ENCODE peak calls at places on chromosomes 4 and X, in six cellular contexts. One of them, this sample, is unnamed. For H3K4me1 and H3K36me3, the result is how much of the 10 kb centered on the place peaks cover.

GRCh38 chr4:18012807-18013462 is 8.6 kb downstream of the LCORL start:
- DNase-seq in heart left ventricle: no peak
- DNase-seq in cardiac muscle cell: no peak
- DNase-seq in adrenal gland: no peak
- DNase-seq in prostate gland: no peak
- DNase-seq in PC-3: no peak
- DNase-seq in this sample: no peak

GRCh38 chrX:5051831-5052491 is 1176.7 kb downstream of the NLGN4X start:
- DNase-seq in PC-3: peak
- DNase-seq in prostate gland: peak
- DNase-seq in heart left ventricle: peak
- DNase-seq in adrenal gland: peak
- DNase-seq in cardiac muscle cell: peak
- DNase-seq in this sample: no peak

GRCh38 chr4:47623916-47624554 is 139.0 kb downstream of the ATP10D start:
- DNase-seq in PC-3: no peak
- DNase-seq in cardiac muscle cell: no peak
- DNase-seq in prostate gland: no peak
- DNase-seq in adrenal gland: no peak
- DNase-seq in heart left ventricle: no peak
- DNase-seq in this sample: no peak

GRCh38 chrX:14032383-14032782 is 2.7 kb upstream of the GEMIN8 start:
- DNase-seq in cardiac muscle cell: peak
- DNase-seq in heart left ventricle: peak
- DNase-seq in PC-3: peak
- DNase-seq in adrenal gland: peak
- DNase-seq in prostate gland: peak
- DNase-seq in this sample: peak

GRCh38 chrX:74925210-74926088 is at the start of gene NEXMIF:
- DNase-seq in heart left ventricle: peak
- DNase-seq in prostate gland: peak
- DNase-seq in PC-3: peak
- DNase-seq in adrenal gland: peak
- DNase-seq in cardiac muscle cell: peak
- DNase-seq in this sample: no peak

GRCh38 chr4:38034986-38035882 is 75.0 kb downstream of the PTTG2 start:
- DNase-seq in adrenal gland: no peak
- DNase-seq in heart left ventricle: no peak
- DNase-seq in cardiac muscle cell: peak
- DNase-seq in PC-3: peak
- DNase-seq in prostate gland: peak
- DNase-seq in this sample: peak

GRCh38 chr4:149168645-149169044 is 647.0 kb downstream of the IQCM start:
- DNase-seq in adrenal gland: no peak
- DNase-seq in cardiac muscle cell: no peak
- DNase-seq in prostate gland: no peak
- DNase-seq in PC-3: no peak
- DNase-seq in heart left ventricle: no peak
- DNase-seq in this sample: no peak

GRCh38 chr4:160202802-160203201 is 1099.9 kb downstream of the RAPGEF2 start:
- DNase-seq in cardiac muscle cell: no peak
- DNase-seq in adrenal gland: no peak
- DNase-seq in prostate gland: no peak
- DNase-seq in heart left ventricle: no peak
- DNase-seq in PC-3: peak
- DNase-seq in this sample: no peak

GRCh38 chr4:15809058-15809457 is 30.9 kb downstream of the CD38 start:
- DNase-seq in heart left ventricle: no peak
- DNase-seq in prostate gland: no peak
- DNase-seq in adrenal gland: no peak
- DNase-seq in cardiac muscle cell: no peak
- DNase-seq in PC-3: no peak
- DNase-seq in this sample: no peak

GRCh38 chr4:4991541-4992099 is 27.6 kb downstream of the CYTL1 start:
- DNase-seq in heart left ventricle: no peak
- DNase-seq in adrenal gland: no peak
- DNase-seq in cardiac muscle cell: no peak
- DNase-seq in PC-3: no peak
- DNase-seq in prostate gland: no peak
- DNase-seq in this sample: no peak

GRCh38 chr4:23891064-23891421 is 1.2 kb upstream of the PPARGC1A start:
- DNase-seq in prostate gland: no peak
- DNase-seq in adrenal gland: no peak
- DNase-seq in PC-3: no peak
- DNase-seq in cardiac muscle cell: no peak
- DNase-seq in heart left ventricle: no peak
- DNase-seq in this sample: no peak

GRCh38 chr4:157664726-157665125 is 444.2 kb downstream of the GRIA2 start:
- DNase-seq in adrenal gland: no peak
- DNase-seq in heart left ventricle: no peak
- DNase-seq in prostate gland: no peak
- DNase-seq in cardiac muscle cell: no peak
- DNase-seq in PC-3: peak
- DNase-seq in this sample: no peak

GRCh38 chr4:26937136-26937535 is 76.5 kb downstream of the STIM2 start:
- DNase-seq in cardiac muscle cell: no peak
- DNase-seq in heart left ventricle: no peak
- DNase-seq in PC-3: no peak
- DNase-seq in adrenal gland: no peak
- DNase-seq in prostate gland: no peak
- DNase-seq in this sample: no peak

GRCh38 chr4:127528302-127528701 is 104.5 kb upstream of the INTU start:
- DNase-seq in heart left ventricle: no peak
- DNase-seq in prostate gland: no peak
- DNase-seq in PC-3: no peak
- DNase-seq in cardiac muscle cell: peak
- DNase-seq in adrenal gland: no peak
- DNase-seq in this sample: no peak

GRCh38 chr4:128831526-128832252 is 22.2 kb downstream of the JADE1 start:
- DNase-seq in PC-3: no peak
- DNase-seq in prostate gland: no peak
- DNase-seq in heart left ventricle: no peak
- DNase-seq in cardiac muscle cell: no peak
- DNase-seq in adrenal gland: peak
- DNase-seq in this sample: no peak

GRCh38 chrX:136055651-136056221 is 70.5 kb downstream of the SLC9A6 start:
- DNase-seq in prostate gland: no peak
- DNase-seq in adrenal gland: no peak
- DNase-seq in heart left ventricle: no peak
- DNase-seq in cardiac muscle cell: no peak
- DNase-seq in PC-3: peak
- DNase-seq in this sample: no peak

GRCh38 chr4:118077767-118078105 is 43.5 kb downstream of the NDST3 start:
- DNase-seq in PC-3: no peak
- DNase-seq in heart left ventricle: no peak
- DNase-seq in cardiac muscle cell: no peak
- DNase-seq in prostate gland: no peak
- DNase-seq in adrenal gland: no peak
- DNase-seq in this sample: no peak

GRCh38 chr4:155187989-155188388 is 20.4 kb upstream of the NPY2R start:
- DNase-seq in PC-3: no peak
- DNase-seq in cardiac muscle cell: no peak
- DNase-seq in adrenal gland: no peak
- DNase-seq in heart left ventricle: no peak
- DNase-seq in prostate gland: no peak
- DNase-seq in this sample: no peak

GRCh38 chr4:8213121-8213520 is 14.0 kb downstream of the SH3TC1 start:
- DNase-seq in prostate gland: no peak
- DNase-seq in adrenal gland: no peak
- DNase-seq in cardiac muscle cell: no peak
- DNase-seq in heart left ventricle: no peak
- DNase-seq in PC-3: no peak
- DNase-seq in this sample: no peak

GRCh38 chr4:8215641-8216442 is 16.8 kb downstream of the SH3TC1 start:
- DNase-seq in prostate gland: no peak
- DNase-seq in heart left ventricle: no peak
- DNase-seq in cardiac muscle cell: no peak
- DNase-seq in adrenal gland: no peak
- DNase-seq in PC-3: no peak
- DNase-seq in this sample: no peak

GRCh38 chr4:8216443-8217245 is 17.6 kb downstream of the SH3TC1 start:
- DNase-seq in prostate gland: no peak
- DNase-seq in heart left ventricle: no peak
- DNase-seq in PC-3: no peak
- DNase-seq in cardiac muscle cell: no peak
- DNase-seq in adrenal gland: no peak
- DNase-seq in this sample: no peak

GRCh38 chr4:8214091-8214490 is 15.0 kb downstream of the SH3TC1 start:
- DNase-seq in PC-3: no peak
- DNase-seq in adrenal gland: no peak
- DNase-seq in prostate gland: no peak
- DNase-seq in cardiac muscle cell: no peak
- DNase-seq in heart left ventricle: no peak
- DNase-seq in this sample: no peak

DNA sequence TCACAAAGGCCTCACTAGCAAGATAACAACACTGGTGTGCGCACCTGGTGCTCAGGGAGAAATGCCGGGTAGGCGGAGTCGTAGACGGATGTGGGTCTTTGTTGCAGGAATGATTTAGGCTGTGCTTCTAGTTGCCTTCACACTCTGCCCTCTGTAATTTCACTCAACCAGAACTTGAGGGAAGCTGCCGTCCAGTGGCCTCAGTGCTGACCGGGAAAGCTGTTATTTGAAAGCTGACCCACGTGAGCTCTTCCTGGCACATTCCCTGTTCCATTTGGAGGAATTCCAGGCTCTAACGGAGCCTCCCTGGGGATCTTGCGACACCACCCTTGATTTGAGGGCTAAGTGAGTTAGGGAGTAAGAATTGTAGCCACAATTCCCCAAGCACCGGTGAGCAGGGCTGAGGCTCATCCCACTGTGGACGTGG is 15.9 kb downstream of the SH3TC1 start:
- DNase-seq in adrenal gland: peak
- DNase-seq in PC-3: no peak
- DNase-seq in heart left ventricle: no peak
- DNase-seq in prostate gland: peak
- DNase-seq in cardiac muscle cell: peak
- DNase-seq in this sample: no peak
- H3K4me1 ChIP-seq in adrenal gland: under half
- H3K4me1 ChIP-seq in PC-3: under half
- H3K4me1 ChIP-seq in heart left ventricle: under half
- H3K4me1 ChIP-seq in prostate gland: under half
- H3K4me1 ChIP-seq in cardiac muscle cell: under half
- H3K4me1 ChIP-seq in this sample: under half

GRCh38 chr4:153781717-153782416 is 7.0 kb downstream of the SFRP2 start:
- DNase-seq in cardiac muscle cell: no peak
- DNase-seq in prostate gland: no peak
- DNase-seq in PC-3: peak
- DNase-seq in heart left ventricle: no peak
- DNase-seq in adrenal gland: no peak
- DNase-seq in this sample: no peak

GRCh38 chr4:153785830-153786721 is 2.8 kb downstream of the SFRP2 start:
- DNase-seq in PC-3: peak
- DNase-seq in cardiac muscle cell: peak
- DNase-seq in heart left ventricle: no peak
- DNase-seq in adrenal gland: no peak
- DNase-seq in prostate gland: no peak
- DNase-seq in this sample: no peak

GRCh38 chr4:153782567-153782966 is 6.3 kb downstream of the SFRP2 start:
- DNase-seq in adrenal gland: no peak
- DNase-seq in heart left ventricle: no peak
- DNase-seq in prostate gland: no peak
- DNase-seq in cardiac muscle cell: no peak
- DNase-seq in PC-3: peak
- DNase-seq in this sample: no peak

GRCh38 chr4:153787156-153787555 is 1.7 kb downstream of the SFRP2 start:
- DNase-seq in adrenal gland: no peak
- DNase-seq in PC-3: no peak
- DNase-seq in prostate gland: no peak
- DNase-seq in cardiac muscle cell: no peak
- DNase-seq in heart left ventricle: no peak
- DNase-seq in this sample: no peak

GRCh38 chr4:153784300-153784699 is 4.6 kb downstream of the SFRP2 start:
- DNase-seq in heart left ventricle: no peak
- DNase-seq in adrenal gland: no peak
- DNase-seq in prostate gland: no peak
- DNase-seq in cardiac muscle cell: no peak
- DNase-seq in PC-3: no peak
- DNase-seq in this sample: no peak
- H3K36me3 ChIP-seq in heart left ventricle: under half
- H3K36me3 ChIP-seq in adrenal gland: under half
- H3K36me3 ChIP-seq in prostate gland: under half
- H3K36me3 ChIP-seq in cardiac muscle cell: under half
- H3K36me3 ChIP-seq in PC-3: under half
- H3K36me3 ChIP-seq in this sample: under half

GRCh38 chrX:66019974-66020373 is 19.9 kb downstream of the VSIG4 start:
- DNase-seq in PC-3: no peak
- DNase-seq in cardiac muscle cell: no peak
- DNase-seq in heart left ventricle: no peak
- DNase-seq in adrenal gland: no peak
- DNase-seq in prostate gland: no peak
- DNase-seq in this sample: no peak
- H3K4me3 ChIP-seq in PC-3: no peak
- H3K4me3 ChIP-seq in cardiac muscle cell: no peak
- H3K4me3 ChIP-seq in heart left ventricle: no peak
- H3K4me3 ChIP-seq in adrenal gland: no peak
- H3K4me3 ChIP-seq in prostate gland: no peak
- H3K4me3 ChIP-seq in this sample: no peak

GRCh38 chr4:41157009-41157408 is 57.3 kb downstream of the APBB2 start:
- DNase-seq in adrenal gland: no peak
- DNase-seq in prostate gland: no peak
- DNase-seq in cardiac muscle cell: no peak
- DNase-seq in PC-3: no peak
- DNase-seq in heart left ventricle: no peak
- DNase-seq in this sample: no peak
- H3K4me1 ChIP-seq in adrenal gland: under half
- H3K4me1 ChIP-seq in prostate gland: under half
- H3K4me1 ChIP-seq in cardiac muscle cell: under half
- H3K4me1 ChIP-seq in PC-3: half or more
- H3K4me1 ChIP-seq in heart left ventricle: half or more
- H3K4me1 ChIP-seq in this sample: under half